ENCODE peak calls at places on chromosomes 2 and 18, in eight cellular contexts. V is A673; N is sciatic nerve; Y is glutamatergic neuron; W is NCI-H1092 treated with DMSO at 0.1 percent for 48 hours; R is stimulated activated CD4-positive, alpha-beta T cell treated with anti-CD3 and anti-CD28 coated beads, Interleukin-1b, Interleukin-23, amount 100 ng/mL, for 4 hours; G is NCI-H2171; B is LoVo. E is an unnamed sample.

GRCh38 chr2:55159752-55160151 is 72.3 kb downstream of the CLHC1 start:
- DNase-seq in V (no peak), N (no peak), Y (no peak), W (no peak), R (no peak), G (no peak), B (no peak), E (no peak)

GRCh38 chr18:55856191-55856590 is 268.2 kb upstream of the TCF4 start:
- DNase-seq in V (peak; percentile 57), N (no peak), Y (no peak), W (no peak), R (no peak), G (no peak), B (peak; percentile 52), E (no peak)

GRCh38 chr18:50518787-50519520 is 40.9 kb upstream of the MAPK4 start:
- DNase-seq in V (no peak), N (no peak), Y (no peak), W (no peak), R (no peak), G (no peak), B (no peak), E (no peak)

GRCh38 chr2:181884601-181885000 is 6.9 kb upstream of the ITPRID2 start:
- DNase-seq in V (no peak), N (no peak), Y (no peak), W (no peak), R (no peak), G (no peak), B (no peak), E (no peak)

GRCh38 chr2:109164739-109165221 is 35.8 kb downstream of the SH3RF3 start:
- DNase-seq in V (no peak), N (peak; percentile 77), Y (no peak), W (no peak), R (no peak), G (no peak), B (no peak), E (no peak)

GRCh38 chr2:3669656-3670055 is 11.7 kb downstream of the ALLC start:
- DNase-seq in V (no peak), N (no peak), Y (no peak), W (no peak), R (no peak), G (no peak), B (no peak), E (no peak)

GRCh38 chr2:35454966-35455638 is 900.5 kb upstream of the CRIM1 start:
- DNase-seq in V (peak; percentile 9), N (no peak), Y (peak; percentile 28), W (no peak), R (no peak), G (no peak), B (peak; percentile 26), E (no peak)

GRCh38 chr2:128228894-128229293 is 89.8 kb downstream of the HS6ST1 start:
- DNase-seq in V (peak; percentile 27), N (no peak), Y (no peak), W (no peak), R (no peak), G (no peak), B (peak; percentile 24), E (no peak)

GRCh38 chr18:3994061-3994687 is 460.9 kb downstream of the DLGAP1 start:
- DNase-seq in V (peak; percentile 26), N (no peak), Y (no peak), W (peak; percentile 2), R (no peak), G (no peak), B (no peak), E (no peak)

GRCh38 chr2:5758346-5758745 is 66.2 kb downstream of the SOX11 start:
- DNase-seq in V (no peak), N (no peak), Y (no peak), W (no peak), R (no peak), G (no peak), B (no peak), E (no peak)

GRCh38 chr2:145431181-145431951 is 911.4 kb upstream of the ZEB2 start:
- DNase-seq in V (peak; percentile 18), N (no peak), Y (peak; percentile 23), W (peak; percentile 98), R (no peak), G (peak; percentile 97), B (no peak), E (no peak)

GRCh38 chr2:19021100-19021476 is 337.3 kb downstream of the OSR1 start:
- DNase-seq in V (no peak), N (no peak), Y (no peak), W (no peak), R (no peak), G (no peak), B (peak; percentile 18), E (no peak)

GRCh38 chr2:8525582-8526402 is 156.1 kb upstream of the ID2 start:
- DNase-seq in V (no peak), N (peak; percentile 85), Y (no peak), W (peak; percentile 75), R (no peak), G (no peak), B (peak; percentile 55), E (no peak)

GRCh38 chr2:238019962-238020361 is 40.8 kb upstream of the SCLY start:
- DNase-seq in V (no peak), N (no peak), Y (no peak), W (no peak), R (no peak), G (peak; percentile 5), B (no peak), E (no peak)

GRCh38 chr2:9030882-9031645 is 27.6 kb upstream of the MBOAT2 start:
- DNase-seq in V (no peak), N (no peak), Y (no peak), W (no peak), R (no peak), G (no peak), B (no peak), E (no peak)

GRCh38 chr2:220556658-220557057 is 929.2 kb downstream of the SLC4A3 start:
- DNase-seq in V (peak; percentile 7), N (no peak), Y (no peak), W (no peak), R (no peak), G (no peak), B (no peak), E (no peak)

GRCh38 chr2:10079192-10079930 is 850 bp downstream of the CYS1 start:
- DNase-seq in V (peak; percentile 70), N (no peak), Y (peak; percentile 40), W (no peak), R (no peak), G (peak; percentile 64), B (no peak), E (peak; percentile 71)